ENCODE peak calls at places on chromosomes 5 and 9, in eight cellular contexts. R, H, X, E, M, Y, P and B are unnamed samples.
A peak's percentile ranks its signal among the peaks of the same experiment; 100 is the strongest.

GRCh38 chr5:65727491-65728156 is 5.6 kb downstream of the NLN start:
- DNase-seq in Y (no peak), H (no peak), P (no peak), R (no peak), X (no peak), M (no peak), E (no peak), B (no peak)

GRCh38 chr5:111641533-111642230 is 115.3 kb downstream of the NREP start:
- DNase-seq in P (no peak), E (no peak), H (no peak), M (no peak), X (no peak), Y (no peak), R (no peak), B (no peak)

GRCh38 chr5:179239256-179240135 is 105.8 kb downstream of the ADAMTS2 start:
- DNase-seq in R (no peak), X (no peak), P (no peak), M (no peak), E (no peak), Y (peak; percentile 50), H (peak; percentile 50), B (peak; percentile 1)

GRCh38 chr9:135609366-135609955 is 29.9 kb downstream of the GLT6D1 start:
- DNase-seq in R (no peak), H (no peak), Y (peak; percentile 43), E (no peak), X (peak; percentile 16), P (peak; percentile 50), M (no peak), B (no peak)

GRCh38 chr9:91038483-91039124 is 237.0 kb downstream of the SYK start:
- DNase-seq in X (no peak), E (no peak), Y (no peak), H (peak; percentile 53), R (no peak), M (no peak), P (no peak), B (no peak)

GRCh38 chr9:127858041-127858512 is 3.6 kb upstream of the ENG start:
- DNase-seq in P (peak; percentile 62), R (no peak), Y (no peak), H (peak; percentile 72), X (peak; percentile 82), M (no peak), E (no peak), B (no peak)

GRCh38 chr5:65828507-65828906 is 97.9 kb upstream of the ERBIN start:
- DNase-seq in M (no peak), R (no peak), P (no peak), H (no peak), X (peak; percentile 34), E (no peak), Y (no peak), B (no peak)

GRCh38 chr5:109145139-109145538 is 264.6 kb downstream of the PJA2 start:
- DNase-seq in Y (no peak), E (no peak), X (no peak), R (no peak), M (no peak), H (no peak), P (no peak), B (no peak)

GRCh38 chr5:179256229-179257189 is 88.8 kb downstream of the ADAMTS2 start:
- DNase-seq in Y (peak; percentile 59), R (no peak), M (no peak), P (peak; percentile 78), E (no peak), X (peak; percentile 20), H (peak; percentile 60), B (peak; percentile 1)

GRCh38 chr5:73969195-73970059 is 343.4 kb downstream of the ARHGEF28 start:
- DNase-seq in R (no peak), E (no peak), H (no peak), X (no peak), Y (no peak), M (no peak), P (no peak), B (no peak)

GRCh38 chr5:128538249-128539037 is 398 bp upstream of the FBN2 start:
- DNase-seq in H (no peak), P (peak; percentile 89), M (no peak), E (no peak), X (peak; percentile 16), Y (peak; percentile 73), R (no peak), B (peak; percentile 37)

GRCh38 chr5:58380655-58381054 is 79.2 kb downstream of the PLK2 start:
- DNase-seq in P (no peak), Y (no peak), R (no peak), E (no peak), X (no peak), H (no peak), M (no peak), B (no peak)

GRCh38 chr5:58382131-58382534 is 77.8 kb downstream of the PLK2 start:
- DNase-seq in R (no peak), M (no peak), P (no peak), H (no peak), E (no peak), X (no peak), Y (no peak), B (no peak)

GRCh38 chr5:58378613-58379385 is 81.1 kb downstream of the PLK2 start:
- DNase-seq in Y (no peak), P (no peak), M (no peak), H (no peak), E (no peak), R (no peak), X (no peak), B (no peak)

GRCh38 chr5:58383459-58383858 is 76.4 kb downstream of the PLK2 start:
- DNase-seq in R (no peak), E (no peak), Y (no peak), X (no peak), M (no peak), P (no peak), H (no peak), B (no peak)

DNA sequence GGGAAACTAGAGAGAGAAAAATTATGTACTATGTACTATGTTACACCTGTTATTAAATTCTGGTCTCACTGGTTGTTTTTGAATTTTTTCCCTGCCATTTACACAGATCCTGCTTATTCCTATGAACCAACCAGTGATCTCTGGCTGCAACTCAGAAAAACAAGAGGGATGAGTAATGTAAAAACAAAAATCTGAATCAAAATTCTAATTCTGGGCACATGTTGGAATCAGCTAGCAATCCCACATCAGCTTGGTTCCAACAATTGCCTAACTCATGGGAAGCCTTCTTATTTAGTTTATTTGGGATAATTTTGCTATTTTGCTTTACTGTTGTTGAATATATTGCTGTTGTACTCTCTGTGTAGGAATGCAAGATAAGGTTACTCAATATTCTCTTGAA is 78.3 kb downstream of the PLK2 start:
- DNase-seq in M (no peak), X (no peak), P (no peak), R (no peak), Y (no peak), H (no peak), E (no peak), B (no peak)
- TF ChIP-seq EP300 in M (no peak), X (no peak), P (no peak), R (no peak), Y (no peak), H (no peak), E (no peak), B (no peak)

GRCh38 chr5:1492757-1493156 is 31.0 kb downstream of the LPCAT1 start:
- DNase-seq in Y (no peak), E (no peak), P (no peak), X (no peak), H (no peak), R (no peak), M (no peak), B (no peak)
- TF ChIP-seq POLR2AphosphoS5 in Y (no peak), E (no peak), P (no peak), X (no peak), H (no peak), R (no peak), M (no peak), B (no peak)

GRCh38 chr5:177362871-177363507 is 5.3 kb downstream of the RGS14 start:
- DNase-seq in E (no peak), P (peak; percentile 94), M (peak; percentile 78), R (peak; percentile 86), H (peak; percentile 76), Y (peak; percentile 69), X (peak; percentile 89), B (peak; percentile 81)
- TF ChIP-seq EP300 in E (no peak), P (no peak), M (no peak), R (no peak), H (no peak), Y (no peak), X (no peak), B (no peak)

GRCh38 chr5:154391788-154392187 is 54.0 kb upstream of the SAP30L start:
- DNase-seq in X (no peak), E (no peak), H (no peak), P (no peak), Y (no peak), M (no peak), R (no peak), B (no peak)

GRCh38 chr5:154390096-154390495 is 55.7 kb upstream of the SAP30L start:
- DNase-seq in R (no peak), E (no peak), P (no peak), Y (no peak), X (no peak), M (no peak), H (no peak), B (no peak)

GRCh38 chr5:154393850-154394249 is 51.9 kb upstream of the SAP30L start:
- DNase-seq in P (no peak), Y (no peak), M (no peak), R (no peak), E (no peak), X (no peak), H (no peak), B (no peak)

GRCh38 chr5:154388842-154389241 is 57.0 kb upstream of the SAP30L start:
- DNase-seq in R (peak; percentile 73), E (no peak), M (no peak), Y (no peak), X (no peak), P (no peak), H (no peak), B (no peak)

DNA sequence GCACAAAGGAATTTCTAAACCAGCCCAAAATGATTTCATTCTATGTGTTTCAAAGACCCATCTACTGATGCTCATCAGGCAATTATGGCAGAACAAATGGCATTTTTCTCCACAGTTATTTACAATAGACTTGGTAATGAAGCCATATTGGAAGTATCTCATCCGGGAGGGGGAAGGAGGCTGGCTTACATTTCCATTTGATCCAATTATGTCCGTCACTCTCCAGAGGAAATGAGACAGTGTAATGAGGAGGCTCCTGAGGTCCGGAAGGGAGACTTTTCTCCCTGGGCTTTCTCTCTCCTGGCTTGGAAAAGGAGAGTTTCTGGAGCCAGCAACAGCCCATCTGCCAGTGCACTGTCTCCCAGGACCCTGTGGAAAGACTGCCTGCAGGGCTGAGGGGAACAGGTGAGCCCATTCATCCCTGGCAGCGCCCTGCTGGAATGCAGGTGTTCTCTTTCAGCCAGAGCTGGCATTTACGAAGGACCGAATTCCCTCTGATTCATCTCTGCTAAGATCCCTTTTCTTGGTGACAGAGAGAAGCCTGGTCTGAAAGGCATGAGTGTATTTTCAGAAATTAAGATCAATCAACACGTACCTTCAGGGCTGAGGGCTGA is 54.9 kb upstream of the SAP30L start:
- DNase-seq in E (no peak), X (no peak), M (no peak), H (no peak), Y (no peak), P (no peak), R (no peak), B (no peak)
- TF ChIP-seq POLR2AphosphoS5 in E (no peak), X (no peak), M (no peak), H (no peak), Y (no peak), P (no peak), R (no peak), B (no peak)

DNA sequence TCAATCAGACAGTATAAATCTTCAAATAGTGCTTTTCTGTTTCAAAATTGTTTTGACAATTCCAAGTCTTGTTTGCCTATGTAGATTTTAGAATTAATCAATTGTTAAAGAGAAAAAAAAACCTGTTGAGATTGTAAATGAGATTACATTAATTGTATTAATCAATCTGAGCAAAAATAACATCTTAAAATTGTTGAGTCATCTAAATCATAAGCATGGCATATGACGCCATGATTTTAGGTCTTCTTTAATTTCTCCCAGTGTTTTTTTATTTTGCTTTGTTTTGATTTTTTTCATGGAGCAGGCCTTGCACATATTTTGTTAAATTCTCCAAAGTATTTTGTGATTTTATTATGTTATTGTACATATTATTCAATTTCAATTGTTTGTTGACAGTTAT is 988.0 kb upstream of the SEMA6A start:
- DNase-seq in Y (no peak), P (no peak), M (no peak), E (no peak), R (no peak), H (no peak), X (no peak), B (no peak)
- TF ChIP-seq EP300 in Y (no peak), P (no peak), M (no peak), E (no peak), R (no peak), H (no peak), X (no peak), B (no peak)